ENCODE peak calls at places on chromosomes 12 and 14, in eight cellular contexts. E, T, M, O, V, Q, H and I are unnamed samples.

GRCh38 chr14:105537580-105538474 is 11.4 kb downstream of the TMEM121 start:
- DNase-seq in E (peak), T (no peak), M (peak), O (no peak), V (no peak), Q (no peak), H (peak), I (peak)

GRCh38 chr14:35925319-35925718 is 99.2 kb downstream of the BRMS1L start:
- DNase-seq in E (no peak), T (no peak), M (no peak), O (no peak), V (no peak), Q (no peak), H (no peak), I (no peak)

GRCh38 chr12:1575799-1576401 is 18.5 kb downstream of the FBXL14 start:
- DNase-seq in E (no peak), T (no peak), M (no peak), O (no peak), V (no peak), Q (no peak), H (no peak), I (no peak)

GRCh38 chr12:50550530-50551223 is 45.9 kb downstream of the DIP2B start:
- DNase-seq in E (no peak), T (no peak), M (no peak), O (no peak), V (no peak), Q (no peak), H (no peak), I (no peak)

GRCh38 chr12:19994970-19995369 is 373.4 kb upstream of the PDE3A start:
- DNase-seq in E (no peak), T (no peak), M (no peak), O (no peak), V (no peak), Q (no peak), H (no peak), I (no peak)

GRCh38 chr12:103020839-103021238 is 63.4 kb downstream of the ASCL1 start:
- DNase-seq in E (no peak), T (no peak), M (no peak), O (no peak), V (no peak), Q (no peak), H (no peak), I (no peak)

GRCh38 chr14:68269136-68269535 is 449.6 kb downstream of the RAD51B start:
- DNase-seq in E (no peak), T (no peak), M (no peak), O (no peak), V (no peak), Q (no peak), H (no peak), I (no peak)

GRCh38 chr12:94650143-94651056 is at the start of gene TMCC3:
- DNase-seq in E (no peak), T (peak), M (peak), O (no peak), V (peak), Q (no peak), H (no peak), I (peak)

GRCh38 chr14:56487761-56488160 is 91.8 kb upstream of the TMEM260 start:
- DNase-seq in E (no peak), T (no peak), M (no peak), O (no peak), V (no peak), Q (no peak), H (no peak), I (no peak)

GRCh38 chr14:70972107-70972976 is 65.1 kb downstream of the PCNX1 start:
- DNase-seq in E (peak), T (peak), M (peak), O (peak), V (peak), Q (peak), H (peak), I (peak)

GRCh38 chr14:72404106-72404774 is 472.0 kb downstream of the RGS6 start:
- DNase-seq in E (no peak), T (no peak), M (no peak), O (no peak), V (no peak), Q (no peak), H (no peak), I (no peak)

GRCh38 chr14:39376671-39377403 is 55.4 kb downstream of the FBXO33 start:
- DNase-seq in E (no peak), T (no peak), M (no peak), O (peak), V (no peak), Q (no peak), H (no peak), I (no peak)

GRCh38 chr12:55659486-55660385 is 23.0 kb downstream of the OR10P1 start:
- DNase-seq in E (no peak), T (peak), M (no peak), O (peak), V (no peak), Q (no peak), H (peak), I (no peak)

GRCh38 chr12:91178139-91178561 is 4.5 kb downstream of the DCN start:
- DNase-seq in E (no peak), T (peak), M (no peak), O (peak), V (no peak), Q (peak), H (no peak), I (no peak)

GRCh38 chr12:20415013-20415412 is 46.7 kb downstream of the PDE3A start:
- DNase-seq in E (no peak), T (no peak), M (no peak), O (no peak), V (no peak), Q (no peak), H (no peak), I (no peak)

GRCh38 chr14:63287661-63288483 is 30.9 kb downstream of the GPHB5 start:
- DNase-seq in E (no peak), T (no peak), M (no peak), O (no peak), V (no peak), Q (no peak), H (no peak), I (no peak)

GRCh38 chr12:52362118-52362726 is 5.1 kb downstream of the KRT85 start:
- DNase-seq in E (no peak), T (no peak), M (no peak), O (no peak), V (no peak), Q (no peak), H (peak), I (no peak)

GRCh38 chr12:121085113-121085841 is 46.2 kb upstream of the OASL start:
- DNase-seq in E (no peak), T (no peak), M (no peak), O (no peak), V (no peak), Q (no peak), H (no peak), I (no peak)

GRCh38 chr14:31059152-31059924 is 33.2 kb upstream of the STRN3 start:
- DNase-seq in E (no peak), T (no peak), M (no peak), O (peak), V (no peak), Q (peak), H (no peak), I (no peak)

GRCh38 chr12:111437816-111438454 is 32.2 kb downstream of the SH2B3 start:
- DNase-seq in E (no peak), T (no peak), M (peak), O (no peak), V (no peak), Q (peak), H (no peak), I (no peak)

GRCh38 chr12:106248849-106249371 is 1.1 kb upstream of the CKAP4 start:
- DNase-seq in E (peak), T (no peak), M (peak), O (no peak), V (no peak), Q (no peak), H (peak), I (peak)

GRCh38 chr12:25496098-25496587 is 56.9 kb downstream of the LMNTD1 start:
- DNase-seq in E (no peak), T (no peak), M (no peak), O (no peak), V (no peak), Q (no peak), H (no peak), I (no peak)

GRCh38 chr12:104694711-104695110 is 238.0 kb downstream of the CHST11 start:
- DNase-seq in E (no peak), T (peak), M (no peak), O (no peak), V (no peak), Q (no peak), H (no peak), I (no peak)

GRCh38 chr14:96072746-96073145 is 33.6 kb downstream of the C14orf132 start:
- DNase-seq in E (no peak), T (no peak), M (no peak), O (no peak), V (no peak), Q (no peak), H (no peak), I (no peak)

GRCh38 chr12:122182887-122183587 is at the start of gene LRRC43:
- DNase-seq in E (no peak), T (peak), M (peak), O (no peak), V (no peak), Q (no peak), H (no peak), I (peak)

DNA sequence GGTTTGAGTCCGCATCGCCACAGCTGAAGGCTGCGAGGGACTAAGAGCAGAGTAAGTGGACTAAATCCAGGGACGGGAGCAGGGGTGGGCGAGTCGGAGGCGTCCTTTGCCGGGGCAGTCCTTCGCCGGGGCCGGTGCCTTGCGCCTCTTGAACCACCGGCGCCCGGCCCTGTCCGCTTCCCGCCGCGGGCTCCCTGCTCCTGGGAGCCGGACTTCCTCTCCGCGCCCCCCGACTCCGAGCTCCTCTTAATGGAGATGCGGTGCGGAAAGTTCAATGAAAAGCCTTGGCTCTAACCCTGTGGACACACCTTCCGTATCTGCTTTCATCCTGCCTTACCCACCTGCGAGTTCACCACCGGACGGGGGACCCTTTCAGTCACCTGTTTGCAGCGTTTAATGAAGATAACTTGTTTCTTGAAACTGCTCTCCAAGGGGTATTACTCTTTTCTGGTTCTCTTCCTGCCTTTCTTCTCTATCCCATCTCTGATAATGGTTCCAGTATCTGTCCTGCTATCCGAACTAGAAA is 453 bp downstream of the FGFR1OP2 start:
- DNase-seq in E (no peak), T (no peak), M (peak), O (peak), V (no peak), Q (no peak), H (peak), I (peak)
- TF ChIP-seq CTCF in E (no peak), T (no peak), M (no peak), O (no peak), V (no peak), Q (no peak), H (no peak), I (no peak)

DNA sequence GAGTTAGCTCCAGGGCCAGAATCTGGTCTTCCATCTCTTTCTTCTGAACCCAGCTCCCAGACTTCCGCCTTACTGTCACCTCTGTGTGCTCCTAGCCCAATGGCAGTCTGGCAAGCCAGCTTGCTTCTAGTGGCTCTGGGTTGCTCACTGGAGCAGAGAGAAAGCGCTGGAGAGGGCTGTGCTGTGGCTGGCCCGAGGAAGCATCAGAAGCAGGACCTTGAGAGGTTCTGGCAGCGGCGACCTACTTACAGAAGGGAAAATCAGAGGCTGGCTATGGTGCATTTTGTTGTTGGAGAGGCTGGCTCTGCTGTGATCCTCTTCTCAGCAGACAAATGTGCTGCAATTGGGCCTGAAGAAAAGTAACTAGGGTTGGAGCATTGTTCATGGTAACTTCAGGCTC is 28.6 kb downstream of the KCNA5 start:
- DNase-seq in E (no peak), T (no peak), M (no peak), O (no peak), V (no peak), Q (no peak), H (no peak), I (no peak)
- TF ChIP-seq CTCF in E (no peak), T (no peak), M (no peak), O (no peak), V (no peak), Q (no peak), H (no peak), I (no peak)

GRCh38 chr12:124474709-124475108 is 92.7 kb downstream of the NCOR2 start:
- DNase-seq in E (no peak), T (no peak), M (no peak), O (no peak), V (peak), Q (no peak), H (no peak), I (no peak)
- TF ChIP-seq CTCF in E (no peak), T (no peak), M (no peak), O (no peak), V (no peak), Q (no peak), H (no peak), I (no peak)

GRCh38 chr12:107394693-107395092 is 290.9 kb upstream of the PWP1 start:
- DNase-seq in E (no peak), T (no peak), M (no peak), O (no peak), V (no peak), Q (no peak), H (no peak), I (no peak)
- TF ChIP-seq CTCF in E (no peak), T (no peak), M (no peak), O (no peak), V (no peak), Q (no peak), H (no peak), I (no peak)

GRCh38 chr14:64968167-64968566 is 4.0 kb downstream of the RAB15 start:
- DNase-seq in E (no peak), T (no peak), M (no peak), O (no peak), V (no peak), Q (no peak), H (no peak), I (no peak)

GRCh38 chr14:64966976-64967375 is 5.2 kb downstream of the RAB15 start:
- DNase-seq in E (no peak), T (no peak), M (no peak), O (no peak), V (no peak), Q (no peak), H (no peak), I (no peak)

GRCh38 chr14:64965356-64966000 is 6.7 kb downstream of the RAB15 start:
- DNase-seq in E (no peak), T (no peak), M (no peak), O (no peak), V (no peak), Q (no peak), H (no peak), I (no peak)

GRCh38 chr14:64960762-64961276 is 11.3 kb downstream of the RAB15 start:
- DNase-seq in E (no peak), T (no peak), M (no peak), O (no peak), V (peak), Q (no peak), H (no peak), I (no peak)

DNA sequence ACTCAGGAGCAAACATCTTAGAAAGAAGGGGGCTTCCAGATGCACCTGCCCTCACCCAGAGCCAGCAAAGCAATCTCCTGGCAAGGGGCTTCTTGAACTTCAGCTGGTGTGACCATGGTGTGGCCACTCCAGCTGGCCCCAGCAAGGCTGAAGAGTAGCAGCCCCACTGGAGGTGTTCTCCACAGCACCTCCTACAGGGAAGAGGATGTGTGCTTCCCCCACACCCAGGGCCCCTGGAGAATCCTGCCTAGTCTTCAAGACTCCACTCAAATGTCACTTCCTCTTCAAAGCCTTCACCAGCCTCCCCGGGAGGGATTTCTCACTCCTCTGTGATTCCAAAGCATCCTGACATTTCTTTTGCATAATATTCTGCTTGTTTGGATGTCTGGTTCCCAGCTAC is 8.5 kb downstream of the RAB15 start:
- DNase-seq in E (no peak), T (no peak), M (no peak), O (no peak), V (no peak), Q (no peak), H (no peak), I (no peak)
- TF ChIP-seq CTCF in E (no peak), T (no peak), M (no peak), O (peak), V (no peak), Q (no peak), H (peak), I (peak)